ENCODE peak calls at places on chromosomes 11 and 22, in nine cellular contexts. N, D, J, R, P, V, I, K and G are unnamed samples.

GRCh38 chr22:20634560-20635226 is 127.3 kb downstream of the MED15 start:
- DNase-seq in N (no peak), D (no peak), J (no peak), R (no peak), P (no peak), V (no peak), I (no peak), K (no peak), G (no peak)

GRCh38 chr11:34480339-34480738 is 33.3 kb downstream of the ELF5 start:
- DNase-seq in N (no peak), D (no peak), J (no peak), R (peak), P (no peak), V (no peak), I (no peak), K (no peak), G (no peak)

GRCh38 chr11:35260342-35260985 is 121.5 kb downstream of the CD44 start:
- DNase-seq in N (no peak), D (no peak), J (no peak), R (no peak), P (peak), V (no peak), I (peak), K (no peak), G (no peak)

GRCh38 chr11:105821366-105821765 is 200.7 kb downstream of the MSANTD4 start:
- DNase-seq in N (no peak), D (no peak), J (no peak), R (peak), P (no peak), V (no peak), I (no peak), K (no peak), G (peak)

GRCh38 chr11:119222308-119222707 is 16.2 kb downstream of the CBL start:
- DNase-seq in N (no peak), D (no peak), J (no peak), R (no peak), P (no peak), V (no peak), I (peak), K (peak), G (no peak)

GRCh38 chr11:34405079-34405858 is 33.5 kb upstream of the CAT start:
- DNase-seq in N (no peak), D (no peak), J (no peak), R (no peak), P (no peak), V (no peak), I (peak), K (peak), G (no peak)

GRCh38 chr22:30885591-30885990 is 83.0 kb downstream of the MORC2 start:
- DNase-seq in N (no peak), D (no peak), J (no peak), R (no peak), P (no peak), V (no peak), I (no peak), K (no peak), G (no peak)

GRCh38 chr11:47469411-47470179 is 20.7 kb upstream of the RAPSN start:
- DNase-seq in N (no peak), D (no peak), J (no peak), R (peak), P (no peak), V (no peak), I (peak), K (no peak), G (no peak)

GRCh38 chr11:10381730-10382129 is 73.3 kb upstream of the AMPD3 start:
- DNase-seq in N (no peak), D (no peak), J (no peak), R (no peak), P (no peak), V (no peak), I (peak), K (no peak), G (no peak)

GRCh38 chr11:15826826-15827225 is 529.5 kb downstream of the SOX6 start:
- DNase-seq in N (no peak), D (no peak), J (no peak), R (peak), P (peak), V (no peak), I (no peak), K (peak), G (peak)